ENCODE peak calls at places on chromosomes 6 and 20, in four cellular contexts. One of them, this sample, is unnamed.

GRCh38 chr6:34465551-34466241 is at the start of gene PACSIN1:
- DNase-seq in stomach: peak; percentile 50
- DNase-seq in A673: no peak
- DNase-seq in AG04450: no peak
- DNase-seq in this sample: no peak

GRCh38 chr20:59364611-59365010 is 64.2 kb downstream of the EDN3 start:
- DNase-seq in A673: no peak
- DNase-seq in AG04450: no peak
- DNase-seq in stomach: no peak
- DNase-seq in this sample: no peak

GRCh38 chr6:43491750-43492661 is 14.6 kb downstream of the TJAP1 start:
- DNase-seq in AG04450: peak; percentile 47
- DNase-seq in A673: peak; percentile 64
- DNase-seq in stomach: peak; percentile 76
- DNase-seq in this sample: no peak

GRCh38 chr6:137853569-137854213 is 13.4 kb upstream of the TNFAIP3 start:
- DNase-seq in stomach: no peak
- DNase-seq in AG04450: no peak
- DNase-seq in A673: peak; percentile 90
- DNase-seq in this sample: no peak

GRCh38 chr20:8744228-8744844 is 324.6 kb upstream of the PLCB4 start:
- DNase-seq in AG04450: no peak
- DNase-seq in A673: no peak
- DNase-seq in stomach: no peak
- DNase-seq in this sample: no peak

GRCh38 chr6:81894286-81894685 is 141.8 kb upstream of the TENT5A start:
- DNase-seq in stomach: no peak
- DNase-seq in AG04450: peak; percentile 43
- DNase-seq in A673: no peak
- DNase-seq in this sample: no peak

GRCh38 chr20:38043512-38044300 is 10.2 kb downstream of the RPRD1B start:
- DNase-seq in stomach: no peak
- DNase-seq in AG04450: no peak
- DNase-seq in A673: peak; percentile 30
- DNase-seq in this sample: no peak

GRCh38 chr20:19786311-19786710 is 28.3 kb downstream of the RIN2 start:
- DNase-seq in A673: peak; percentile 61
- DNase-seq in stomach: no peak
- DNase-seq in AG04450: peak; percentile 88
- DNase-seq in this sample: no peak

GRCh38 chr20:7137395-7138151 is 370.1 kb downstream of the BMP2 start:
- DNase-seq in stomach: no peak
- DNase-seq in AG04450: no peak
- DNase-seq in A673: no peak
- DNase-seq in this sample: no peak

GRCh38 chr6:3698021-3698420 is 53.5 kb downstream of the PXDC1 start:
- DNase-seq in AG04450: no peak
- DNase-seq in stomach: no peak
- DNase-seq in A673: no peak
- DNase-seq in this sample: peak; percentile 56

GRCh38 chr6:30000156-30000791 is 57.9 kb downstream of the HLA-A start:
- DNase-seq in A673: no peak
- DNase-seq in AG04450: no peak
- DNase-seq in stomach: no peak
- DNase-seq in this sample: no peak

GRCh38 chr6:88166901-88167624 is 916 bp upstream of the CNR1 start:
- DNase-seq in AG04450: no peak
- DNase-seq in stomach: no peak
- DNase-seq in A673: no peak
- DNase-seq in this sample: no peak

GRCh38 chr20:917416-917815 is 1.3 kb upstream of the ANGPT4 start:
- DNase-seq in AG04450: no peak
- DNase-seq in stomach: no peak
- DNase-seq in A673: no peak
- DNase-seq in this sample: no peak

GRCh38 chr6:164331026-164331425 is 916.5 kb downstream of the QKI start:
- DNase-seq in AG04450: no peak
- DNase-seq in A673: no peak
- DNase-seq in stomach: no peak
- DNase-seq in this sample: no peak

GRCh38 chr20:8305449-8305978 is 173.4 kb downstream of the PLCB1 start:
- DNase-seq in AG04450: no peak
- DNase-seq in A673: peak; percentile 64
- DNase-seq in stomach: peak; percentile 71
- DNase-seq in this sample: no peak

GRCh38 chr6:128601060-128601459 is 80.7 kb upstream of the PTPRK start:
- DNase-seq in AG04450: no peak
- DNase-seq in stomach: peak; percentile 41
- DNase-seq in A673: no peak
- DNase-seq in this sample: peak; percentile 60

GRCh38 chr20:34222208-34222607 is 19.0 kb upstream of the ASIP start:
- DNase-seq in A673: peak; percentile 81
- DNase-seq in stomach: no peak
- DNase-seq in AG04450: peak; percentile 92
- DNase-seq in this sample: no peak

GRCh38 chr6:70385931-70386330 is 27.4 kb upstream of the FAM135A start:
- DNase-seq in stomach: no peak
- DNase-seq in AG04450: no peak
- DNase-seq in A673: no peak
- DNase-seq in this sample: no peak

GRCh38 chr20:44087857-44088120 is 99.2 kb downstream of the JPH2 start:
- DNase-seq in A673: no peak
- DNase-seq in AG04450: no peak
- DNase-seq in stomach: no peak
- DNase-seq in this sample: no peak

GRCh38 chr20:37704955-37705354 is 11.1 kb downstream of the CTNNBL1 start:
- DNase-seq in A673: no peak
- DNase-seq in stomach: no peak
- DNase-seq in AG04450: no peak
- DNase-seq in this sample: no peak

GRCh38 chr20:61520761-61521460 is 268.9 kb downstream of the CDH4 start:
- DNase-seq in A673: peak; percentile 74
- DNase-seq in stomach: no peak
- DNase-seq in AG04450: peak; percentile 51
- DNase-seq in this sample: peak; percentile 56

GRCh38 chr6:42514746-42515145 is 49.1 kb upstream of the UBR2 start:
- DNase-seq in AG04450: no peak
- DNase-seq in stomach: no peak
- DNase-seq in A673: no peak
- DNase-seq in this sample: no peak

GRCh38 chr20:16803965-16804792 is 56.0 kb downstream of the OTOR start:
- DNase-seq in A673: peak; percentile 86
- DNase-seq in AG04450: no peak
- DNase-seq in stomach: peak; percentile 54
- DNase-seq in this sample: no peak

GRCh38 chr6:56091159-56091869 is 156.1 kb downstream of the COL21A1 start:
- DNase-seq in A673: peak; percentile 71
- DNase-seq in AG04450: peak; percentile 58
- DNase-seq in stomach: no peak
- DNase-seq in this sample: peak; percentile 86

GRCh38 chr6:117547688-117548621 is 54.4 kb downstream of the GOPC start:
- DNase-seq in A673: no peak
- DNase-seq in AG04450: no peak
- DNase-seq in stomach: peak; percentile 32
- DNase-seq in this sample: peak; percentile 41

GRCh38 chr6:45696738-45697137 is 318.9 kb downstream of the CLIC5 start:
- DNase-seq in stomach: no peak
- DNase-seq in AG04450: no peak
- DNase-seq in A673: no peak
- DNase-seq in this sample: no peak

GRCh38 chr20:1242099-1242498 is 16.3 kb downstream of the RAD21L1 start:
- DNase-seq in A673: no peak
- DNase-seq in stomach: no peak
- DNase-seq in AG04450: no peak
- DNase-seq in this sample: no peak

GRCh38 chr20:32823078-32823477 is 3.3 kb downstream of the MAPRE1 start:
- DNase-seq in A673: peak; percentile 16
- DNase-seq in AG04450: peak; percentile 39
- DNase-seq in stomach: no peak
- DNase-seq in this sample: peak; percentile 58

GRCh38 chr6:168031411-168032382 is 34.2 kb downstream of the KIF25 start:
- DNase-seq in stomach: no peak
- DNase-seq in AG04450: peak; percentile 27
- DNase-seq in A673: peak; percentile 25
- DNase-seq in this sample: no peak

GRCh38 chr6:139981810-139982550 is 607.5 kb upstream of the CITED2 start:
- DNase-seq in A673: peak; percentile 97
- DNase-seq in AG04450: no peak
- DNase-seq in stomach: no peak
- DNase-seq in this sample: peak; percentile 95

GRCh38 chr6:152188011-152188410 is 380.5 kb downstream of the ESR1 start:
- DNase-seq in stomach: no peak
- DNase-seq in AG04450: no peak
- DNase-seq in A673: no peak
- DNase-seq in this sample: no peak

DNA sequence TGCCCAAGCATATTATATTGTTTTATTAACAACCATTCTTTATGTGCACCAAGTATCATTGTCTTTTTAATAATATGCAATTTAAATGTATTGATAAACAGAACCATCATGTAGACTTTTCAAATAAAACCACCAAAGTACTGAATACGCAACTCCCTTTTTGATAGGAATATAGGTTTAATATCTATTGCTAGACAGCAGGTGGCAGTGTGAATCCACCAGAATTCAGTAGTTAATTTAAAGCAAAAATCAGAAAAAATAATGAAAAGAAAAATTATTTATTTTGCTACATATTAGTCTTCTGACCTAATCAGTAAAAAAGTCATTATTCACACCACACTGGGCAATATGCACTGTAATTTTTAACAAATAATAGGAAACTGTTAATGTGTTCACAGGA is 143.7 kb downstream of the KLHL32 start:
- DNase-seq in stomach: no peak
- DNase-seq in AG04450: peak; percentile 10
- DNase-seq in A673: peak; percentile 65
- DNase-seq in this sample: no peak
- TF ChIP-seq CTCF in stomach: no peak
- TF ChIP-seq CTCF in AG04450: peak; percentile 64
- TF ChIP-seq CTCF in A673: peak; percentile 71
- TF ChIP-seq CTCF in this sample: peak; percentile 56

DNA sequence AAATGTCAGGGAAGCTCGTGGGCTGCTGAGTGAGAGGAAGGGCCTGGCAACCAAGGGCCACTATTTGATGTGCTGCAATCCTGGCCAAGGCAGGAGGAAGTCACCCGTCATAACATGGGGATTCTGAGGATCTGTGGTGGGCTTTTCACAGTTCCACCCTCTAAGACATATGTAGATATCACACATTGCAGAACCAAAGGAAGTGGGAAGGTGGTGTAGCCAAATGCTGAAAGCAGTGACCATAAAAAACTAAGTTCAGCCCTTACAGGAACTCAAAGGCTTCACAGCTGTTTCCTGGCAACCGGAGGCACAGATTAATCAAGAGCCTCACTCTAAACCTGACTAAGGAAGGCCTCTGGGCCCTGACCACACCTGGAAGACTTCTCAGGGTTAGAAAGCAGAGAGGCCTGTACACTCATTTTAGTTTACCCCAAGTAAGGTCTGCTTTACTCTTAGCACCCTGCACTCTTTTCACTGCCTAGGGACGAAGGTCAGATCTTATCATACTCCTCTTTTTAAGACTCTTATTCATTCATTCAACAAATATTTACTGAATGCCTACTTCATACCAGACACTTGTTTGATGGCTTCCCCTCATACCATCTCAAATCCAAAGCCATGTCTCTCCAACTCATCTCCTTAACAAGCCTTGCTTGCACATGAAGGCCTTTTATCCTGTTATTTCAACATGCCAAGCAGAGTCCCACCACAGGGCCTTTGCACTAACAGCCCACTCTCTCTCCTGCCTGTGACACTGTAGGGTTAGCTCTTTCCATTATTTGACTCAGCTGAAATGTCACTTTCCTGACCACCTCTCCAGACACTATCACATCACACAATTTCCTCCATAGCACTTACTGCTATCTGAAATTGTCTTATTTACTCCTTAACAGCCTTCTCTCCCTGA is 2.6 kb downstream of the UBE2V1 start:
- DNase-seq in stomach: peak; percentile 33
- DNase-seq in A673: no peak
- DNase-seq in AG04450: no peak
- DNase-seq in this sample: no peak
- H3K4me3 ChIP-seq in stomach: no peak overlapping the region
- H3K4me3 ChIP-seq in A673: no peak overlapping the region
- H3K4me3 ChIP-seq in AG04450: peak overlapping the region; percentile 92
- H3K4me3 ChIP-seq in this sample: no peak overlapping the region

DNA sequence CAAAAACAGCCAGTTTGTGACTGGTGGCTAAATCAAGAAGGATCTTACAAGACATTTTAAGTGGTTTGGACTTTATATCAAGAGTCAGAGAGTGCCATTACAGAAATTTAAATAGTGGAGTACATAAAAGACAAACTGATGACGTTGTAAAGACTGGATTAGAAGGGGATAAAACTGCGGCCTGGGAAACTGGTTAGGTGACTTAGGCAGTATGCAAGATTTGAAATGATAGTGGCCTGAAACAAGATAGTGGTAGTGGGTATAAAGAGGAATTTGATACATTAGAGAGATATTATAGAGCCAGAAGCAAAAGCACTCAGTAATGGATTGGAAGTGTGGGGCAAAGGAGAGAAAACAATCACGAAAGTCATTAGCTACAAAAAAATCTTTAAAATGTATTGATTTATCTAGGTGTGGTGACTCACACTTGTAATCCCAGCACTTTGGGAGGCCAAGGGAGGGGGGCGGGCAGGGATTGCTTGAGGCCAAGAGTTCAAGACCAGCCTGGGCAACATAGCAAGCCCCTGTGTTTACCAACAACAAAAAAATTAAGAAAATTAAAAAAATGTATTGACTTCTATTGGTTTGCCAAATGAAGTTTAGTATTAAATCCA is 1.6 kb upstream of the MYO6 start:
- DNase-seq in A673: no peak
- DNase-seq in AG04450: no peak
- DNase-seq in stomach: peak; percentile 55
- DNase-seq in this sample: no peak
- TF ChIP-seq CTCF in A673: no peak
- TF ChIP-seq CTCF in AG04450: no peak
- TF ChIP-seq CTCF in stomach: no peak
- TF ChIP-seq CTCF in this sample: no peak

GRCh38 chr6:158255280-158255973 is 56.8 kb upstream of the TULP4 start:
- DNase-seq in A673: no peak
- DNase-seq in AG04450: no peak
- DNase-seq in stomach: no peak
- DNase-seq in this sample: no peak
- H3K4me3 ChIP-seq in A673: no peak overlapping the region
- H3K4me3 ChIP-seq in AG04450: no peak overlapping the region
- H3K4me3 ChIP-seq in stomach: no peak overlapping the region
- H3K4me3 ChIP-seq in this sample: no peak overlapping the region

This sample was measured in retinal pigment epithelial cell.